ENCODE peak calls at places on chromosomes 4 and X, in six cellular contexts. O is HCT116, J is uterus, Q is K562, W is heart left ventricle, B is A549. D is an unnamed sample.

GRCh38 chrX:43557792-43558191 is 98.3 kb upstream of the MAOA start:
- DNase-seq in O (peak; percentile 54), J (peak; percentile 27), Q (peak; percentile 47), W (peak; percentile 52), B (peak; percentile 49), D (peak; percentile 42)

GRCh38 chr4:140309124-140309870 is 64.1 kb upstream of the SCOC start:
- DNase-seq in O (no peak), J (no peak), Q (no peak), W (peak; percentile 37), B (no peak), D (no peak)

GRCh38 chr4:8726344-8726851 is 133.8 kb downstream of the CPZ start:
- DNase-seq in O (no peak), J (no peak), Q (no peak), W (no peak), B (no peak), D (peak; percentile 82)

GRCh38 chr4:164538061-164538460 is 215.9 kb upstream of the SMIM31 start:
- DNase-seq in O (no peak), J (no peak), Q (no peak), W (no peak), B (no peak), D (no peak)

GRCh38 chr4:24070117-24070516 is 180.3 kb upstream of the PPARGC1A start:
- DNase-seq in O (no peak), J (no peak), Q (no peak), W (no peak), B (no peak), D (no peak)

GRCh38 chrX:138849521-138849920 is 138.0 kb upstream of the FGF13 start:
- DNase-seq in O (no peak), J (no peak), Q (no peak), W (no peak), B (no peak), D (no peak)

GRCh38 chr4:77007358-77008230 is 58.0 kb downstream of the SEPTIN11 start:
- DNase-seq in O (no peak), J (no peak), Q (no peak), W (peak; percentile 37), B (no peak), D (no peak)

GRCh38 chrX:40145001-40145631 is 47.4 kb upstream of the BCOR start:
- DNase-seq in O (no peak), J (peak; percentile 46), Q (no peak), W (no peak), B (no peak), D (no peak)

GRCh38 chrX:119638725-119639471 is 32.7 kb upstream of the NKRF start:
- DNase-seq in O (no peak), J (no peak), Q (no peak), W (no peak), B (no peak), D (no peak)

GRCh38 chr4:155878611-155879010 is 12.5 kb upstream of the ASIC5 start:
- DNase-seq in O (no peak), J (no peak), Q (no peak), W (no peak), B (no peak), D (no peak)

GRCh38 chr4:159012381-159012780 is 90.5 kb upstream of the RAPGEF2 start:
- DNase-seq in O (no peak), J (no peak), Q (no peak), W (no peak), B (no peak), D (no peak)

GRCh38 chr4:125254111-125254510 is 60.6 kb upstream of the FAT4 start:
- DNase-seq in O (no peak), J (no peak), Q (no peak), W (no peak), B (no peak), D (no peak)

GRCh38 chr4:54165438-54165837 is 63.7 kb upstream of the PDGFRA start:
- DNase-seq in O (peak; percentile 36), J (no peak), Q (no peak), W (no peak), B (no peak), D (no peak)

GRCh38 chr4:102620697-102621497 is 119.7 kb downstream of the NFKB1 start:
- DNase-seq in O (peak; percentile 76), J (no peak), Q (peak; percentile 74), W (no peak), B (peak; percentile 62), D (no peak)

GRCh38 chr4:75939890-75940691 is 722 bp downstream of the NAAA start:
- DNase-seq in O (peak; percentile 36), J (peak; percentile 62), Q (peak; percentile 84), W (peak; percentile 86), B (peak; percentile 84), D (peak; percentile 93)

GRCh38 chr4:179110356-179110755 is 1668.1 kb upstream of the AGA start:
- DNase-seq in O (no peak), J (no peak), Q (no peak), W (no peak), B (no peak), D (no peak)

GRCh38 chrX:123072686-123073385 is 111.2 kb upstream of the GRIA3 start:
- DNase-seq in O (no peak), J (no peak), Q (no peak), W (no peak), B (no peak), D (no peak)

GRCh38 chr4:155405059-155405458 is 28.3 kb upstream of the MAP9 start:
- DNase-seq in O (no peak), J (no peak), Q (no peak), W (no peak), B (no peak), D (no peak)

GRCh38 chr4:81227968-81228367 is 12.9 kb upstream of the PRKG2 start:
- DNase-seq in O (no peak), J (no peak), Q (no peak), W (no peak), B (no peak), D (no peak)
- H3K4me3 ChIP-seq in O (no peak overlapping the region), J (no peak overlapping the region), Q (no peak overlapping the region), W (no peak overlapping the region), B (no peak overlapping the region), D (no peak overlapping the region)

GRCh38 chr4:108224628-108225053 is 55.9 kb upstream of the LEF1 start:
- DNase-seq in O (no peak), J (no peak), Q (peak; percentile 75), W (no peak), B (no peak), D (no peak)
- TF ChIP-seq CTCF in O (no peak), J (no peak), Q (peak; percentile 32), W (no peak), B (no peak), D (no peak)

GRCh38 chr4:971670-972500 is 1.5 kb downstream of the DGKQ start:
- DNase-seq in O (no peak), J (no peak), Q (no peak), W (no peak), B (no peak), D (no peak)

GRCh38 chr4:972651-973424 is 531 bp downstream of the DGKQ start:
- DNase-seq in O (no peak), J (peak; percentile 42), Q (peak; percentile 43), W (no peak), B (peak; percentile 22), D (no peak)

GRCh38 chr4:974668-975067 is 1.3 kb upstream of the DGKQ start:
- DNase-seq in O (no peak), J (no peak), Q (no peak), W (peak; percentile 16), B (no peak), D (no peak)

GRCh38 chr4:970854-971520 is 2.4 kb downstream of the DGKQ start:
- DNase-seq in O (no peak), J (no peak), Q (no peak), W (no peak), B (no peak), D (no peak)

DNA sequence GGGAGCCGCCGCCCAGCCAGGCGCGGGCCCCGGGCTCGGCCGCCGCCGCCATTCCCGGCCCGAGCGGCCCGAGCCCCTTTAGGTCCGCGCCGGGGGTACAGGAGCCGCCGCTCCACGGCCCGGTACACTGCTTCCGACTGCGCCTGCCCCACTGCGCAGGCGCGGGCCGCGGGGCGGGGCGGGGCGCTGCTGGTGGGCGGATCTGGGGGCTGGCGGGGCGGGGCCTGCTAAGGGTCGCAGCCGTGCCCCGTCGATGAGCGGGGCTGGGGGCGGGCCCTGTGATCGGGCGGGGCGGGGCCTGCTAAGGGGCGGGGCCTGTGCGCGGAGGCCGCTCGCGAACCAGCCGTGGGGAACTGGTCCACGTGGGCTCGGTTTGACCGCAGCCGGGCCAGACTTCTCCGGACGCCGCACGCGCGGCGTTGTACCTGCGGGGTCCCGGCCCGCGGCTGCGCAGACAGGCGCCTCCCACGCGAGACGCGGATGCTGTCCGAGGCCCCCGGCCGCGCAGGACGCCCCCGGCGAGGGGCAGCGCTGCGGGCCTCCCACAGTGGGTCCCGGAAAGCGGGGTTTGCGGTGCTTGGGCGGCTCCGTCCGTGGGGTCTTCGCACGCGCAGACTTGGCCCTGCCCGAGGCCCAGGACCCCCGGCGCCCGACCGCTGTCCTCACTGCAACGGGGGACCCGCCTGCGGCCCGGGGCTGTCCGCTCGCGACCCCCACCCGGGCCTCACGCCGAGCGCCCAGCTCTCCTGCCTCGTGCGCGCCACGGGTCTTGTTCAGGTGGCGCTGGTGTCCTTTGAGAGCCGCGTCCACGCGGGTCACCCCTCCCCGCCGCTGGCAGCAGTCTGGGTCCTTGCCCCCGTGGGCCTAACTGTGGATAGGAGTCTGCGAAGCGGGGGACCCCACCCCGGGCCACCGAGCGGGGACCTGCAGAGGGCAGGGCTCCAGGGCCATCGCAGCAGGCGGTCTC is at the start of gene DGKQ:
- DNase-seq in O (no peak), J (peak; percentile 92), Q (peak; percentile 98), W (peak; percentile 89), B (peak; percentile 64), D (peak; percentile 96)
- TF ChIP-seq POLR2A in O (no peak), J (no peak), Q (peak; percentile 33), W (no peak), B (peak; percentile 29), D (no peak)

GRCh38 chrX:109577055-109577454 is 40.4 kb downstream of the NXT2 start:
- DNase-seq in O (no peak), J (no peak), Q (no peak), W (no peak), B (no peak), D (no peak)
- H3K4me3 ChIP-seq in O (no peak overlapping the region), J (no peak overlapping the region), Q (no peak overlapping the region), W (no peak overlapping the region), B (no peak overlapping the region), D (no peak overlapping the region)